ENCODE peak calls at places on chromosomes 3 and 15, in five cellular contexts. N, K, O, D and Z are unnamed samples.

GRCh38 chr3:49805367-49805782 is 2.3 kb downstream of the INKA1 start:
- DNase-seq in K (peak; percentile 84), N (peak; percentile 23), O (no peak), D (peak; percentile 88), Z (no peak)

GRCh38 chr3:147903037-147903436 is 493.9 kb downstream of the ZIC1 start:
- DNase-seq in K (no peak), O (no peak), N (no peak), D (no peak), Z (no peak)

GRCh38 chr3:50474717-50475116 is 28.7 kb downstream of the CACNA2D2 start:
- DNase-seq in N (no peak), K (peak; percentile 74), D (peak; percentile 14), O (no peak), Z (no peak)

GRCh38 chr15:70714575-70714974 is 48.8 kb downstream of the UACA start:
- DNase-seq in K (peak; percentile 13), D (no peak), O (no peak), N (no peak), Z (no peak)

GRCh38 chr3:195154111-195154791 is 116.7 kb downstream of the XXYLT1 start:
- DNase-seq in O (no peak), N (no peak), D (peak; percentile 78), K (peak; percentile 17), Z (no peak)

GRCh38 chr15:65690778-65691177 is 69.0 kb downstream of the SLC24A1 start:
- DNase-seq in N (no peak), K (no peak), O (no peak), D (no peak), Z (no peak)

GRCh38 chr15:83929619-83930018 is 275.7 kb downstream of the ADAMTSL3 start:
- DNase-seq in D (no peak), N (no peak), O (no peak), K (no peak), Z (no peak)

GRCh38 chr3:157174265-157174615 is 14.3 kb upstream of the CCNL1 start:
- DNase-seq in O (no peak), K (peak; percentile 25), N (no peak), D (no peak), Z (no peak)

GRCh38 chr15:70375586-70375985 is 277.9 kb upstream of the TLE3 start:
- DNase-seq in O (no peak), D (no peak), N (no peak), K (no peak), Z (no peak)

GRCh38 chr3:112338021-112338726 is 5.2 kb downstream of the CD200 start:
- DNase-seq in D (no peak), O (no peak), N (no peak), K (no peak), Z (no peak)

GRCh38 chr15:77866186-77866585 is 211.3 kb downstream of the TBC1D2B start:
- DNase-seq in D (no peak), O (no peak), K (no peak), N (no peak), Z (no peak)